ENCODE peak calls at places on chromosomes 13 and 19, in eight cellular contexts. O is heart left ventricle, K is HCT116, L is cardiac muscle cell, E is PC-9, V is ascending aorta, F is mucosa of descending colon, Z is prostate gland. A is an unnamed sample. For H3K4me1, the result is how much of the 10 kb centered on the place peaks cover.

GRCh38 chr19:44002212-44002565 is 568 bp upstream of the ZNF230 start:
- DNase-seq in K (no peak), Z (no peak), O (no peak), V (no peak), F (no peak), E (no peak), L (no peak), A (no peak)

GRCh38 chr19:54576411-54576976 is 2.9 kb downstream of the LILRA2 start:
- DNase-seq in E (no peak), K (no peak), O (no peak), F (no peak), V (no peak), L (no peak), Z (no peak), A (no peak)

GRCh38 chr13:97468331-97468730 is 34.4 kb downstream of the RAP2A start:
- DNase-seq in E (peak), Z (no peak), O (no peak), L (peak), K (no peak), V (no peak), F (no peak), A (no peak)

GRCh38 chr13:102845289-102845629 is 573 bp upstream of the ERCC5 start:
- DNase-seq in F (no peak), Z (no peak), L (no peak), E (no peak), K (no peak), V (no peak), O (no peak), A (no peak)

GRCh38 chr19:36152061-36152885 is at the start of gene COX7A1:
- DNase-seq in L (peak), Z (no peak), V (peak), E (no peak), K (no peak), F (no peak), O (peak), A (peak)

GRCh38 chr19:58518261-58519086 is 1.1 kb downstream of the ZBTB45 start:
- DNase-seq in O (no peak), K (no peak), F (peak), Z (no peak), E (no peak), V (no peak), L (no peak), A (no peak)

GRCh38 chr13:44306401-44307192 is 67.0 kb upstream of the SERP2 start:
- DNase-seq in Z (peak), O (peak), E (peak), L (peak), V (peak), K (peak), F (no peak), A (peak)

GRCh38 chr13:27960362-27961226 is 8.5 kb downstream of the CDX2 start:
- DNase-seq in E (peak), K (no peak), O (no peak), V (no peak), F (peak), L (peak), Z (peak), A (no peak)

GRCh38 chr13:108302279-108302678 is 32.8 kb downstream of the TNFSF13B start:
- DNase-seq in V (no peak), E (no peak), L (no peak), O (no peak), F (no peak), Z (no peak), K (no peak), A (no peak)

GRCh38 chr19:37874784-37875183 is 31.6 kb downstream of the WDR87 start:
- DNase-seq in E (no peak), Z (no peak), F (no peak), K (no peak), O (no peak), V (no peak), L (no peak), A (no peak)

GRCh38 chr13:40653558-40654318 is 12.7 kb downstream of the FOXO1 start:
- DNase-seq in F (no peak), K (no peak), Z (no peak), E (no peak), V (no peak), O (no peak), L (peak), A (no peak)

GRCh38 chr19:16203256-16204004 is 5.7 kb downstream of the AP1M1 start:
- DNase-seq in F (no peak), V (no peak), Z (no peak), L (no peak), O (peak), E (no peak), K (no peak), A (no peak)

GRCh38 chr13:70723732-70724131 is 615.5 kb upstream of the KLHL1 start:
- DNase-seq in E (no peak), F (no peak), K (no peak), L (no peak), V (no peak), Z (no peak), O (no peak), A (no peak)

GRCh38 chr13:77510156-77510555 is 25.4 kb upstream of the SCEL start:
- DNase-seq in F (no peak), Z (no peak), E (no peak), K (no peak), V (no peak), O (no peak), L (no peak), A (no peak)

GRCh38 chr19:48654299-48655059 is 8.5 kb upstream of the CA11 start:
- DNase-seq in V (no peak), F (peak), L (no peak), E (no peak), K (no peak), O (no peak), Z (no peak), A (no peak)

GRCh38 chr13:108561152-108561551 is 68.3 kb upstream of the MYO16 start:
- DNase-seq in F (no peak), Z (peak), E (no peak), O (no peak), L (no peak), V (no peak), K (no peak), A (no peak)

GRCh38 chr13:57286511-57287098 is 119.6 kb downstream of the PRR20E start:
- DNase-seq in V (no peak), E (no peak), K (no peak), O (peak), Z (no peak), L (no peak), F (peak), A (no peak)

GRCh38 chr13:98451676-98452105 is 125.2 kb downstream of the STK24 start:
- DNase-seq in O (no peak), V (peak), K (no peak), F (no peak), Z (no peak), L (peak), E (no peak), A (peak)

GRCh38 chr13:91946498-91947070 is 548.2 kb downstream of the GPC5 start:
- DNase-seq in V (no peak), K (no peak), Z (no peak), E (no peak), F (no peak), L (peak), O (no peak), A (no peak)

GRCh38 chr13:27607125-27607524 is 13.2 kb downstream of the LNX2 start:
- DNase-seq in E (peak), K (peak), V (peak), O (no peak), Z (no peak), L (peak), F (no peak), A (no peak)

GRCh38 chr13:90889906-90890305 is 457.6 kb upstream of the MIR17HG start:
- DNase-seq in O (no peak), K (no peak), E (no peak), F (no peak), V (no peak), L (no peak), Z (no peak), A (no peak)

DNA sequence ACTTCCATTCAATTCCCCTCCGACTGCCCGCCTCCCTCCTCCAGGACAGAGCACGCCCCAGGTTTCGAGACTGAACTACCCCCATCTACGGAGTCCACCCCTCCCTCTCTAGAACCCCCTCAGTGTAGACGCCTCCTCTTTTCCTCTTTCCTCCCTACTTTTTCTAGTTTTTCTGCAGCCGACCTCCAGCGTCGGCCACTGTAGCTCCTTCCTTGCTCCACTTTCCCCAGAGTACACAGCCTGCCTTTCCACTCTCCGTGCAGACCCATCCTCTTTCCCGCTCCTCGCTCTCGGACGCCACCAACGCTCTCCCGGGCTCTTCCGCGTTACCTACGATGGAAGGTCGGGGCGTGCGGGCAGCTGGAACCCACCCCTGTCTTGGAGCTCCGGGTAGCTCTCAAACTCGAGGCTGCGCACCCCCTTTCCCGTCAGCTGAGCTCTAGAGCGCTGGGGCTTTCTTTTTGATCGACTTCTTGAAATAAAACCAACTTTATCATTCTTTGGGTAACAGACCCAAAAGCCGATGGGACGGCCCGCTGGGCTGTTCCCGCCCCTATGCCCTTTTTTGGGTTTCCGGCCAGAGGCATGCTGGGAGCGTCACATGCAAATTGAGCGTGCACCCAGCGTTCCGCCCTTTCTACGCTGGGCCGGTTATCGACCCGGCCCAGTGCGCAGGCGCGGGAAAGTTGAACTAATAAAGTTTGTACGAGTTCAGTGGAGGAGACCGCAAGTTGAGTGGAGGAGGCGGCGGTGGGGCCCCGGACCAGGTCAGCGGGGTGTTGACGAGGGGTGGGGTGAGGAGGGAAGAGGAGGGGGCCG is at the start of the genes BCL2L12 and IRF3:
- DNase-seq in L (peak), F (peak), K (peak), V (peak), Z (peak), E (peak), O (peak), A (peak)
- H3K4me3 ChIP-seq in L (peak), F (peak), K (peak), V (peak), Z (peak), E (peak), O (peak), A (peak)

GRCh38 chr13:73704587-73704986 is 429.6 kb downstream of the KLF12 start:
- DNase-seq in O (no peak), L (no peak), F (no peak), K (no peak), V (no peak), Z (no peak), E (no peak), A (no peak)

GRCh38 chr13:73703606-73704005 is 430.6 kb downstream of the KLF12 start:
- DNase-seq in E (no peak), L (no peak), O (no peak), V (no peak), Z (no peak), F (no peak), K (no peak), A (no peak)

GRCh38 chr13:73697166-73697565 is 437.0 kb downstream of the KLF12 start:
- DNase-seq in K (no peak), Z (no peak), V (no peak), F (no peak), O (no peak), E (no peak), L (no peak), A (no peak)

GRCh38 chr13:73698859-73699258 is 435.3 kb downstream of the KLF12 start:
- DNase-seq in O (no peak), L (no peak), F (no peak), E (no peak), V (no peak), Z (no peak), K (no peak), A (no peak)

GRCh38 chr13:73702419-73703071 is 431.7 kb downstream of the KLF12 start:
- DNase-seq in O (no peak), E (no peak), L (no peak), Z (no peak), K (no peak), V (no peak), F (no peak), A (no peak)
- TF ChIP-seq CTCF in O (no peak), E (no peak), L (no peak), Z (no peak), K (no peak), V (no peak), F (no peak), A (no peak)

DNA sequence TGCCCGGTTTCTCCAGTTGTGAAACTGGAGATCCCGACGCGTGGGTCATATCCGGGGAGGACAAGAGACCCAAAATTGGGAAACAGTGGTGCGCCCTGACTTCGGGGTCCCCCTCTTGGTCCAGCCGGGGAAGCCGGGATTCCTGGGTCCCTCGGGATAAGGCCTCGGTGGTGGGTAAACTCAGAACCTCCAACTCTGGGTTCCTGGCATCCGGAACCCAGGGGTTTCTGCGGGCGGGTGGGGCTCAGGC is 672 bp downstream of the ZFP36 start:
- DNase-seq in O (peak), F (no peak), L (no peak), V (peak), Z (no peak), E (no peak), K (no peak), A (peak)
- H3K4me1 ChIP-seq in O (under half), F (under half), L (under half), V (under half), Z (under half), E (half or more), K (under half), A (half or more)

DNA sequence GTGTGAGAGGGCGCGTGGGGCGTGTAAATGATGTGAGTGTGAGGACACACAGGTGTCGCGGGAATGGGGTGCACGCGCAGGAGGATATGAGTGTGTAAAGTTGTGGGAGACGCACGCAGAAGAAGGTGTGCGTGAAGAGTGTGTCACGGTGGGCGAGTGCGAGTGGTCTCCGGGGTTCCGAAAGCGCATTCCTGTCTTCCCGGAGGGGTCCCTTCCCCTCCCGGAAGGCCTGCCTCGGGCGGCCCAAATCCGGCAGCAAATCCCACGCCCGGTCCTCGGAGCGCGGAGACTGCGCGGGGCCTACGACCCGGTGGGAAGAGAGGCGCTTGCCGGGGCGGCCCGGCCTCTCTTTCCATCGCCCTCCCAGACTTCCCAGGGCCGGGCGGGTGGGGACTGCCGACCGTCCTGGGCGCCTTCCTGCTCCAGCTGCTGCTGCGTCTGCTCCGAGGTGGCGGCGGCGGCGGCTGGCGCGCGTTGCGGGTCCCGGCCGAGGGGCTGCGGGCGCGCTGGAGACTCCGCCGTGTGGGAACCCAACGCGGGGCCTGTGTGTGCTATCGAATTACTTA is 2.1 kb downstream of the ZIC5 start:
- DNase-seq in F (no peak), Z (no peak), V (no peak), E (no peak), L (no peak), O (no peak), K (no peak), A (no peak)
- H3K4me3 ChIP-seq in F (no peak), Z (no peak), V (peak), E (peak), L (peak), O (no peak), K (peak), A (no peak)

GRCh38 chr19:30645946-30646577 is 273.9 kb downstream of the ZNF536 start:
- DNase-seq in Z (no peak), L (no peak), K (no peak), O (no peak), F (no peak), V (peak), E (no peak), A (no peak)

GRCh38 chr19:30647891-30648290 is 275.7 kb downstream of the ZNF536 start:
- DNase-seq in L (no peak), K (no peak), E (no peak), O (no peak), F (no peak), Z (no peak), V (peak), A (no peak)

GRCh38 chr19:30649149-30649548 is 277.0 kb downstream of the ZNF536 start:
- DNase-seq in K (no peak), O (no peak), V (no peak), F (no peak), E (no peak), Z (no peak), L (no peak), A (no peak)

GRCh38 chr19:30648321-30648720 is 276.1 kb downstream of the ZNF536 start:
- DNase-seq in K (no peak), Z (no peak), O (no peak), V (peak), E (no peak), F (no peak), L (no peak), A (no peak)

DNA sequence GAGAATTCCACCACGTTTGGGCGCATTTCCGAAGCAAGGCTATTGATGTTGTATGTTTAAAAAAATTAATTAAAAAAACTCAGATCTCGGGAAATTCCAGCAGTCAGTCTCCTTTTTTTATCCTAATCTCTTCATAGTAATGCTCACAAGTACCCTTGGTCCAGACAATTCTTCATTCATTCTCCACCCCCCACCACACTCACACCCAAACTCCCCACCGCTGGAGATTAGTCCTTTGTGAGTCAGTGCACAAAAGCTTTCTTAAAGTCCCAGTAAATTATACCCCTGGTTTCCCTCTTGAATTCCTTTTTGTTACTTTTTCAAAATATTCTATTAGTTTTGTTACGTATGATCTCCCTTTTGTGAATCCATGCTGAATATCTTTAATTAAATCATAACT is 274.6 kb downstream of the ZNF536 start:
- DNase-seq in K (no peak), L (no peak), F (no peak), O (no peak), Z (no peak), E (no peak), V (no peak), A (no peak)
- TF ChIP-seq CTCF in K (no peak), L (no peak), F (no peak), O (no peak), Z (no peak), E (no peak), V (no peak), A (no peak)

GRCh38 chr19:1211494-1212234 is 6.1 kb downstream of the STK11 start:
- DNase-seq in L (peak), K (no peak), V (no peak), E (no peak), Z (peak), F (peak), O (peak), A (no peak)
- H3K4me1 ChIP-seq in L (under half), K (under half), V (under half), E (under half), Z (under half), F (half or more), O (under half), A (under half)

DNA sequence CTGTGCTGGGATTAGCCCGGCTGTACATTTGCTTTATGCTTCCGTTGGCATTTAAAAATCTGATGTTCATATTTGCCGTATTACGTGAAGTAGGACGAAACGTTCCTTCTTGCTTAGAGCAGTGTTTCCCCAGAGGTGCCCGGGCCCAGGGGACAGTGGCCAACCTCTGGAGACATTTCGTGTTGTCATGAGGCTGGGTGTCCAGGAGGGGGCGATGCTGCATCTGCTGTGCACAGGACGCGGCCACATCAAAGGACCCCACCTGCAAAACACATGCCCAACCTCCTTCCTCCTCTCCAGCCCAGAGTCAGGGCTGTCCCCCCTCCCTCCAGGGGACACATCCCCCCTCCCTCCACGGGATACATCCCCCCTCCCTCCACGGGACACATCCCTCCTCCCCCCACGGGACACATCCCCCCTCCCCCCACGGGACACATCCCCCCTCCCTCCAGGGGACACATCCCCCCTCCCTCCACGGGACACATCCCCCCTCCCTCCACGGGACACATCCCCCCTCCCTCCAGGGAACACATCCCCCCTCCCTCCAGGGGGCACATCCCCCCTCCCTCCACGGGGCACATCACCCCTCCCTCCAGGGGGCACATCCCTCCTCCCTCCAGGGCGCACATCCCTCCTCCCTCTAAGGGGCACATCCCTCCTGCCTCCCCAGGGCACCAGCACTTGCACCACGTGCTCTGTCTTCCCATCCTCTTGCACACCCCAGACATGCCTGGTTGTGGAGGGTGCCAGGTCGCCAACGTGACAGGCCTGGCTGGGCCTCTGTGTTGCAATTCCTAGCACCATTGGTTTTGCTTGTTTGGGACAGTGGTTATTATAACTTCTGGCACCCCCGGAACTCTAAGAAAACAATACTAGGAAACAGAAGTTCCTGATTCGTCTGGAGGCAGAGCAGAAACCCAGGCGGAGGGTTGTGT is 46.7 kb downstream of the GAS6 start:
- DNase-seq in K (peak), Z (peak), L (peak), E (peak), F (peak), V (peak), O (peak), A (peak)
- H3K4me3 ChIP-seq in K (peak), Z (no peak), L (no peak), E (no peak), F (no peak), V (no peak), O (no peak), A (no peak)

A was measured in right atrium auricular region.